ENCODE peak calls at places on chromosomes 13 and 19, in nine cellular contexts. K is fibroblast of the conjunctiva; R is substantia nigra; Y is body of pancreas; O is EL; J is stimulated activated CD4-positive, alpha-beta T cell treated with anti-CD3 and anti-CD28 coated beads, TNF-alpha, amount 100 ng/mL, for 48 hours; Q is NCI-H446 treated with DMSO at 0.1 percent for 48 hours; A is Right ventricle myocardium superior; D is NCI-H524. H is an unnamed sample.

GRCh38 chr13:40470665-40471064 is 195.8 kb downstream of the FOXO1 start:
- DNase-seq in K (no peak), R (no peak), Y (no peak), O (no peak), J (no peak), Q (no peak), A (no peak), D (no peak), H (no peak)

GRCh38 chr19:2424686-2425621 is 2.4 kb downstream of the TIMM13 start:
- DNase-seq in K (peak), R (no peak), Y (peak), O (peak), J (no peak), Q (no peak), A (peak), D (no peak), H (peak)

GRCh38 chr13:52780092-52780491 is 40.5 kb upstream of the CNMD start:
- DNase-seq in K (no peak), R (no peak), Y (no peak), O (no peak), J (no peak), Q (no peak), A (no peak), D (no peak), H (no peak)

GRCh38 chr13:100440756-100441421 is 147.7 kb downstream of the GGACT start:
- DNase-seq in K (no peak), R (no peak), Y (no peak), O (peak), J (no peak), Q (no peak), A (no peak), D (no peak), H (no peak)

GRCh38 chr13:29500426-29500825 is 95.1 kb downstream of the SLC7A1 start:
- DNase-seq in K (no peak), R (no peak), Y (no peak), O (no peak), J (no peak), Q (no peak), A (no peak), D (no peak), H (no peak)

GRCh38 chr13:84684804-84685203 is 802.5 kb upstream of the SLITRK1 start:
- DNase-seq in K (no peak), R (no peak), Y (no peak), O (peak), J (no peak), Q (no peak), A (no peak), D (no peak), H (no peak)

GRCh38 chr19:34555447-34555846 is 73.9 kb downstream of the WTIP start:
- DNase-seq in K (no peak), R (no peak), Y (peak), O (peak), J (no peak), Q (no peak), A (no peak), D (peak), H (no peak)

GRCh38 chr13:78376033-78376432 is 227.3 kb downstream of the POU4F1 start:
- DNase-seq in K (no peak), R (no peak), Y (no peak), O (no peak), J (no peak), Q (no peak), A (no peak), D (no peak), H (no peak)

GRCh38 chr19:29479941-29480340 is 45.9 kb upstream of the VSTM2B start:
- DNase-seq in K (no peak), R (no peak), Y (no peak), O (no peak), J (no peak), Q (no peak), A (no peak), D (no peak), H (no peak)

GRCh38 chr13:73598021-73598712 is 536.0 kb downstream of the KLF12 start:
- DNase-seq in K (no peak), R (no peak), Y (no peak), O (peak), J (no peak), Q (no peak), A (no peak), D (no peak), H (no peak)

GRCh38 chr13:93309886-93310520 is 83.4 kb downstream of the GPC6 start:
- DNase-seq in K (peak), R (no peak), Y (no peak), O (peak), J (no peak), Q (no peak), A (no peak), D (peak), H (no peak)

GRCh38 chr19:16773259-16773658 is 53.6 kb downstream of the NWD1 start:
- DNase-seq in K (no peak), R (no peak), Y (no peak), O (no peak), J (no peak), Q (no peak), A (no peak), D (no peak), H (no peak)

GRCh38 chr19:49161987-49162386 is 4.4 kb downstream of the TRPM4 start:
- DNase-seq in K (no peak), R (no peak), Y (no peak), O (no peak), J (no peak), Q (no peak), A (no peak), D (no peak), H (no peak)

GRCh38 chr13:60454425-60454824 is 57.4 kb downstream of the TDRD3 start:
- DNase-seq in K (no peak), R (no peak), Y (no peak), O (no peak), J (no peak), Q (no peak), A (no peak), D (no peak), H (no peak)

GRCh38 chr19:35585844-35586243 is at the start of gene PMIS2:
- DNase-seq in K (no peak), R (no peak), Y (peak), O (no peak), J (no peak), Q (no peak), A (no peak), D (no peak), H (no peak)

GRCh38 chr19:39407644-39408391 is 1.2 kb downstream of the ZFP36 start:
- DNase-seq in K (no peak), R (no peak), Y (peak), O (no peak), J (no peak), Q (no peak), A (peak), D (no peak), H (no peak)

GRCh38 chr19:31233288-31233687 is 115.9 kb downstream of the TSHZ3 start:
- DNase-seq in K (no peak), R (no peak), Y (no peak), O (no peak), J (no peak), Q (no peak), A (no peak), D (no peak), H (no peak)

GRCh38 chr13:59533561-59534337 is 630.0 kb downstream of the DIAPH3 start:
- DNase-seq in K (no peak), R (no peak), Y (peak), O (peak), J (no peak), Q (no peak), A (no peak), D (no peak), H (no peak)

GRCh38 chr13:91894311-91894710 is 495.9 kb downstream of the GPC5 start:
- DNase-seq in K (no peak), R (no peak), Y (no peak), O (no peak), J (no peak), Q (peak), A (no peak), D (no peak), H (no peak)

GRCh38 chr19:48703316-48703715 is 7.5 kb downstream of the FUT2 start:
- DNase-seq in K (no peak), R (no peak), Y (no peak), O (no peak), J (no peak), Q (no peak), A (no peak), D (no peak), H (no peak)

GRCh38 chr19:17202713-17203112 is 12.4 kb upstream of the USE1 start:
- DNase-seq in K (no peak), R (no peak), Y (no peak), O (no peak), J (no peak), Q (no peak), A (no peak), D (no peak), H (no peak)

GRCh38 chr19:55650602-55651230 is 2.7 kb downstream of the CCDC106 start:
- DNase-seq in K (no peak), R (no peak), Y (no peak), O (no peak), J (no peak), Q (no peak), A (peak), D (no peak), H (no peak)

GRCh38 chr13:25384747-25385270 is 13.0 kb downstream of the ATP8A2 start:
- DNase-seq in K (no peak), R (no peak), Y (no peak), O (no peak), J (no peak), Q (no peak), A (no peak), D (no peak), H (no peak)

GRCh38 chr19:10074153-10074552 is 12.0 kb upstream of the SHFL start:
- DNase-seq in K (no peak), R (no peak), Y (no peak), O (peak), J (peak), Q (peak), A (no peak), D (peak), H (no peak)

GRCh38 chr13:112128052-112128610 is 61.2 kb downstream of the SOX1 start:
- DNase-seq in K (no peak), R (no peak), Y (no peak), O (no peak), J (no peak), Q (no peak), A (no peak), D (no peak), H (no peak)

GRCh38 chr13:67353891-67354459 is 123.8 kb upstream of the PCDH9 start:
- DNase-seq in K (no peak), R (no peak), Y (no peak), O (peak), J (no peak), Q (no peak), A (no peak), D (no peak), H (no peak)

GRCh38 chr13:23950736-23951510 is 53.6 kb upstream of the C1QTNF9B start:
- DNase-seq in K (no peak), R (no peak), Y (no peak), O (peak), J (no peak), Q (no peak), A (peak), D (no peak), H (no peak)

GRCh38 chr19:13051581-13052165 is 51.0 kb downstream of the LYL1 start:
- DNase-seq in K (no peak), R (no peak), Y (peak), O (peak), J (no peak), Q (no peak), A (peak), D (peak), H (no peak)

GRCh38 chr13:26219726-26220125 is 2.4 kb downstream of the RNF6 start:
- DNase-seq in K (no peak), R (no peak), Y (no peak), O (peak), J (no peak), Q (no peak), A (no peak), D (no peak), H (no peak)

GRCh38 chr19:38685666-38686529 is 38.4 kb downstream of the ACTN4 start:
- DNase-seq in K (no peak), R (no peak), Y (peak), O (peak), J (no peak), Q (peak), A (no peak), D (peak), H (no peak)

GRCh38 chr13:49246850-49247721 is 639 bp upstream of the CDADC1 start:
- DNase-seq in K (no peak), R (no peak), Y (no peak), O (no peak), J (no peak), Q (no peak), A (no peak), D (no peak), H (no peak)

GRCh38 chr19:13963603-13964105 is 11.3 kb downstream of the DCAF15 start:
- DNase-seq in K (no peak), R (no peak), Y (no peak), O (no peak), J (no peak), Q (no peak), A (no peak), D (no peak), H (no peak)

GRCh38 chr19:19192910-19193423 is 909 bp downstream of the RFXANK start:
- DNase-seq in K (no peak), R (no peak), Y (no peak), O (no peak), J (no peak), Q (no peak), A (no peak), D (peak), H (no peak)

GRCh38 chr19:4688587-4688986 is 18.4 kb upstream of the MYDGF start:
- DNase-seq in K (no peak), R (no peak), Y (no peak), O (no peak), J (no peak), Q (no peak), A (no peak), D (no peak), H (no peak)

GRCh38 chr19:41541990-41542584 is 33.9 kb upstream of the CEACAM21 start:
- DNase-seq in K (no peak), R (no peak), Y (peak), O (peak), J (peak), Q (no peak), A (peak), D (peak), H (no peak)

GRCh38 chr19:51552996-51553725 is 17.9 kb upstream of the ZNF175 start:
- DNase-seq in K (no peak), R (no peak), Y (peak), O (peak), J (peak), Q (no peak), A (peak), D (no peak), H (no peak)

H was measured in AG09319.